ENCODE peak calls at places on chromosomes 5 and 9, in eight cellular contexts. A is trophoblast cell, R is IMR-90, M is GM23248, T is mammary epithelial cell, H is neural progenitor cell, E is GM23338, G is K562. C is an unnamed sample.

GRCh38 chr9:79264511-79265448 is 307.0 kb upstream of the TLE4 start:
- DNase-seq in G (no peak), R (no peak), E (no peak), T (no peak), M (peak; percentile 55), A (no peak), H (no peak), C (no peak)

GRCh38 chr9:95980262-95981125 is 105.0 kb downstream of the ERCC6L2 start:
- DNase-seq in M (peak; percentile 62), E (no peak), G (no peak), T (no peak), H (no peak), R (peak; percentile 26), A (no peak), C (no peak)

GRCh38 chr5:146345240-146345577 is 6.6 kb downstream of the POU4F3 start:
- DNase-seq in M (no peak), R (no peak), T (no peak), E (no peak), G (no peak), A (no peak), H (peak; percentile 25), C (no peak)

GRCh38 chr9:10612649-10613398 is at the start of gene PTPRD:
- DNase-seq in E (peak; percentile 82), G (peak; percentile 19), R (peak; percentile 5), H (peak; percentile 89), A (no peak), T (peak; percentile 56), M (peak; percentile 42), C (peak; percentile 88)

GRCh38 chr9:120909904-120910303 is 16.7 kb downstream of the TRAF1 start:
- DNase-seq in H (no peak), E (no peak), G (no peak), A (no peak), R (no peak), T (peak; percentile 60), M (no peak), C (no peak)

GRCh38 chr5:1793966-1794895 is 5.4 kb downstream of the MRPL36 start:
- DNase-seq in R (peak; percentile 94), T (peak; percentile 46), H (no peak), A (no peak), M (peak; percentile 87), E (no peak), G (no peak), C (peak; percentile 94)

GRCh38 chr5:110703481-110703880 is 23.0 kb downstream of the TMEM232 start:
- DNase-seq in M (no peak), T (no peak), R (no peak), H (no peak), E (no peak), A (no peak), G (no peak), C (no peak)

GRCh38 chr5:150672237-150672883 is 11.3 kb downstream of the MYOZ3 start:
- DNase-seq in T (peak; percentile 76), E (peak; percentile 90), H (peak; percentile 65), A (peak; percentile 19), M (peak; percentile 56), R (no peak), G (peak; percentile 7), C (peak; percentile 88)

GRCh38 chr9:127968717-127969383 is 11.9 kb downstream of the EEIG1 start:
- DNase-seq in T (peak; percentile 75), A (peak; percentile 76), H (no peak), G (no peak), R (peak; percentile 94), M (peak; percentile 97), E (no peak), C (peak; percentile 98)

GRCh38 chr5:14211818-14212799 is 69.0 kb downstream of the TRIO start:
- DNase-seq in G (no peak), H (no peak), E (no peak), A (no peak), T (no peak), M (no peak), R (no peak), C (no peak)

GRCh38 chr5:154511984-154512383 is 34.0 kb upstream of the HAND1 start:
- DNase-seq in E (no peak), A (no peak), T (no peak), H (no peak), M (no peak), R (no peak), G (no peak), C (no peak)

GRCh38 chr5:3380689-3381088 is 214.9 kb upstream of the IRX1 start:
- DNase-seq in G (no peak), E (no peak), R (no peak), M (no peak), H (no peak), T (no peak), A (no peak), C (no peak)

GRCh38 chr9:116686135-116686534 is 970 bp upstream of the TRIM32 start:
- DNase-seq in H (no peak), M (peak; percentile 24), E (no peak), A (no peak), T (no peak), R (peak; percentile 29), G (no peak), C (no peak)

GRCh38 chr9:97386733-97387503 is 25.0 kb upstream of the TDRD7 start:
- DNase-seq in G (peak; percentile 86), H (peak; percentile 80), A (peak; percentile 46), T (peak; percentile 66), E (peak; percentile 87), R (peak; percentile 56), M (peak; percentile 81), C (peak; percentile 94)
- H3K27me3 ChIP-seq in G (no peaks in the 10 kb centered on the region), H (no peaks in the 10 kb centered on the region), A (no peaks in the 10 kb centered on the region), T (peaks cover 3% of the 10 kb centered on the region), E (no peaks in the 10 kb centered on the region), R (peaks cover 2% of the 10 kb centered on the region), M (no peaks in the 10 kb centered on the region), C (peaks cover 5% of the 10 kb centered on the region)

GRCh38 chr5:149289307-149289706 is 17.6 kb downstream of the AFAP1L1 start:
- DNase-seq in R (peak; percentile 31), T (no peak), G (no peak), M (no peak), A (peak; percentile 57), H (no peak), E (no peak), C (no peak)

GRCh38 chr5:149284501-149284900 is 12.8 kb downstream of the AFAP1L1 start:
- DNase-seq in G (no peak), T (peak; percentile 40), H (no peak), A (no peak), E (no peak), R (peak; percentile 54), M (peak; percentile 83), C (no peak)

GRCh38 chr5:149283611-149284480 is 12.2 kb downstream of the AFAP1L1 start:
- DNase-seq in G (no peak), H (no peak), M (peak; percentile 73), E (no peak), A (no peak), R (no peak), T (no peak), C (no peak)

GRCh38 chr5:149285153-149285552 is 13.5 kb downstream of the AFAP1L1 start:
- DNase-seq in T (peak; percentile 90), R (no peak), A (no peak), E (no peak), G (no peak), M (no peak), H (no peak), C (no peak)

DNA sequence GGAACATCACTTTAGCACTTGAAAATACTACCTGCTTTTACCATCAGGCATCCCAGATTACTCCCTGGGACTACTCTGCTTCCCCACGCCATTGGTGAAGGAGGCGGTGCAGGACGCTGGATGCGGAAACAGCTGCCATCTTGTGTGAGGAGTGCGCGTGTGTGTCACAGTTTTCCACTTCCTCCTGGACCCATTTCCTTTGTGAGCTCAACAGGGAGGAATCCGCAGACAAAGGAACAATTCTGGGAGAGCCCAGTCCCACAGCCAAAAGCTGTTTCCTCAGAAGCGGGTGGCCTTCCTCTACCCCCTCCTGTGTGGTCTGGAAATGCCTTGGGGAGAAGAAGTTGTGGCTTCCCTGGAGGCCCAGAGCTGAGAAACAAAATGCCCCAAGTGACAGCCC is 16.8 kb downstream of the AFAP1L1 start:
- DNase-seq in H (no peak), M (no peak), E (no peak), T (no peak), A (no peak), R (no peak), G (no peak), C (no peak)
- H2AFZ ChIP-seq in H (peak overlapping the region; percentile 79), M (no peak overlapping the region), E (no peak overlapping the region), T (no peak overlapping the region), A (peak overlapping the region; percentile 27), R (no peak overlapping the region), G (peak overlapping the region; percentile 51), C (no peak overlapping the region)

GRCh38 chr9:113600871-113601545 is 137.5 kb downstream of the RGS3 start:
- DNase-seq in H (no peak), A (no peak), G (no peak), E (no peak), R (no peak), T (no peak), M (no peak), C (peak; percentile 70)

GRCh38 chr9:113598451-113598850 is 134.9 kb downstream of the RGS3 start:
- DNase-seq in M (peak; percentile 57), R (no peak), A (no peak), E (no peak), T (no peak), G (no peak), H (no peak), C (peak; percentile 89)

GRCh38 chr9:113598883-113599282 is 135.4 kb downstream of the RGS3 start:
- DNase-seq in T (no peak), E (no peak), M (peak; percentile 45), R (no peak), G (no peak), H (no peak), A (no peak), C (peak; percentile 83)

GRCh38 chr9:113600477-113600851 is 136.9 kb downstream of the RGS3 start:
- DNase-seq in G (no peak), E (no peak), R (no peak), H (no peak), M (no peak), A (no peak), T (no peak), C (no peak)

GRCh38 chr9:113599647-113600476 is 136.3 kb downstream of the RGS3 start:
- DNase-seq in T (no peak), A (no peak), R (peak; percentile 93), E (peak; percentile 68), M (peak; percentile 88), G (no peak), H (peak; percentile 85), C (peak; percentile 97)
- H3K4me2 ChIP-seq in T (no peak overlapping the region), A (no peak overlapping the region), R (no peak overlapping the region), E (no peak overlapping the region), M (no peak overlapping the region), G (no peak overlapping the region), H (no peak overlapping the region), C (peak overlapping the region; percentile 31)

GRCh38 chr5:174995827-174996226 is 271.4 kb downstream of the MSX2 start:
- DNase-seq in R (no peak), H (no peak), M (no peak), A (no peak), G (no peak), T (no peak), E (no peak), C (no peak)
- H3K27me3 ChIP-seq in R (no peaks in the 10 kb centered on the region), H (peaks cover 22% of the 10 kb centered on the region), M (no peaks in the 10 kb centered on the region), A (no peaks in the 10 kb centered on the region), G (no peaks in the 10 kb centered on the region), T (no peaks in the 10 kb centered on the region), E (no peaks in the 10 kb centered on the region), C (no peaks in the 10 kb centered on the region)

DNA sequence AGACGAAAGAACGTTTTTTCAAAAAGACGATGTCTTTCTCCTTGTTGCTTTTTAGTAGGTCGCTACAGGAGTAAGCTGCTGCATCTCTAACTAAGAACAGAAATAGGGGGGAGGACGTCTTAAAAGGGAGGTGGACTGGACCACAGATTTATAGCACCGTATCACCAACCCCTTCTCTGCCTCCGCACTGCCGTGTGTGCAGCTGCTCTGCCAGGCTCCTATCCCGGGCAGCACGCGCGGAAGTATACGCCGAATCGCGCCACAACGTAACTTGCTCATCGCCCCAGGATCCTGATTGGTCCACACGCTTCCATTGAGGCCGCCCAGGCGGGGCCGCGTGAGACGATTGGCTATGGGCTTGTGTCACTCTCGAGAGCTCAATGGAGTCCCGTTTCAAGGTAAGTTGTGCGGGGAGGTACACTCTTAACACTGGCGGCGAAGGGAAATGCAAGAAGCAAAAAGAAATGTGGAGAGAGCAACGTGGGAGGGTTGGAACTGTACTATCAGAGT is at the start of gene ELAVL2:
- DNase-seq in T (peak; percentile 100), A (no peak), M (peak; percentile 89), R (peak; percentile 81), G (no peak), E (peak; percentile 100), H (peak; percentile 99), C (peak; percentile 66)
- H2AFZ ChIP-seq in T (peak within 1 kb of the TSS; percentile 89), A (no peak within 1 kb of the TSS), M (peak within 1 kb of the TSS; percentile 80), R (peak within 1 kb of the TSS; percentile 37), G (no peak within 1 kb of the TSS), E (peak within 1 kb of the TSS; percentile 8), H (peak within 1 kb of the TSS; percentile 75), C (peak within 1 kb of the TSS; percentile 76)

C was measured in osteoblast.